ENCODE peak calls at places on chromosomes 4 and X, in eight cellular contexts. One of them, this sample, is unnamed.

GRCh38 chr4:74453037-74453635 is 8.2 kb downstream of the AREG start:
- DNase-seq in GM23338: no peak
- DNase-seq in PC-3: no peak
- DNase-seq in endothelial cell of umbilical vein: no peak
- DNase-seq in mesenchymal stem cell: no peak
- DNase-seq in neural progenitor cell: no peak
- DNase-seq in mammary epithelial cell: no peak
- DNase-seq in K562: peak
- DNase-seq in this sample: no peak

GRCh38 chr4:94880976-94881375 is 123.2 kb downstream of the BMPR1B start:
- DNase-seq in endothelial cell of umbilical vein: no peak
- DNase-seq in GM23338: no peak
- DNase-seq in mammary epithelial cell: no peak
- DNase-seq in K562: no peak
- DNase-seq in neural progenitor cell: no peak
- DNase-seq in mesenchymal stem cell: peak
- DNase-seq in PC-3: no peak
- DNase-seq in this sample: peak

GRCh38 chr4:147760176-147760575 is 28.3 kb downstream of the ARHGAP10 start:
- DNase-seq in neural progenitor cell: no peak
- DNase-seq in PC-3: peak
- DNase-seq in GM23338: no peak
- DNase-seq in K562: no peak
- DNase-seq in mammary epithelial cell: no peak
- DNase-seq in mesenchymal stem cell: no peak
- DNase-seq in endothelial cell of umbilical vein: no peak
- DNase-seq in this sample: no peak

GRCh38 chr4:118849867-118850812 is 14.2 kb upstream of the SEC24D start:
- DNase-seq in K562: no peak
- DNase-seq in endothelial cell of umbilical vein: peak
- DNase-seq in neural progenitor cell: no peak
- DNase-seq in mammary epithelial cell: peak
- DNase-seq in mesenchymal stem cell: peak
- DNase-seq in PC-3: peak
- DNase-seq in GM23338: peak
- DNase-seq in this sample: no peak

GRCh38 chr4:118730683-118731082 is 45.5 kb downstream of the METTL14 start:
- DNase-seq in PC-3: no peak
- DNase-seq in mammary epithelial cell: no peak
- DNase-seq in GM23338: no peak
- DNase-seq in neural progenitor cell: no peak
- DNase-seq in endothelial cell of umbilical vein: no peak
- DNase-seq in mesenchymal stem cell: peak
- DNase-seq in K562: no peak
- DNase-seq in this sample: no peak

GRCh38 chr4:139525414-139525813 is 30.6 kb downstream of the SETD7 start:
- DNase-seq in PC-3: no peak
- DNase-seq in K562: no peak
- DNase-seq in neural progenitor cell: no peak
- DNase-seq in endothelial cell of umbilical vein: no peak
- DNase-seq in mesenchymal stem cell: no peak
- DNase-seq in mammary epithelial cell: no peak
- DNase-seq in GM23338: no peak
- DNase-seq in this sample: no peak

GRCh38 chr4:89221175-89221867 is 86.3 kb downstream of the GPRIN3 start:
- DNase-seq in GM23338: no peak
- DNase-seq in mesenchymal stem cell: peak
- DNase-seq in mammary epithelial cell: no peak
- DNase-seq in neural progenitor cell: no peak
- DNase-seq in endothelial cell of umbilical vein: no peak
- DNase-seq in K562: no peak
- DNase-seq in PC-3: no peak
- DNase-seq in this sample: peak

GRCh38 chr4:46441116-46441859 is 51.4 kb upstream of the GABRA2 start:
- DNase-seq in K562: no peak
- DNase-seq in mammary epithelial cell: peak
- DNase-seq in mesenchymal stem cell: peak
- DNase-seq in GM23338: no peak
- DNase-seq in endothelial cell of umbilical vein: no peak
- DNase-seq in PC-3: no peak
- DNase-seq in neural progenitor cell: no peak
- DNase-seq in this sample: peak

GRCh38 chr4:16125571-16126445 is 42.0 kb upstream of the PROM1 start:
- DNase-seq in GM23338: peak
- DNase-seq in mammary epithelial cell: no peak
- DNase-seq in mesenchymal stem cell: no peak
- DNase-seq in K562: no peak
- DNase-seq in neural progenitor cell: no peak
- DNase-seq in PC-3: no peak
- DNase-seq in endothelial cell of umbilical vein: no peak
- DNase-seq in this sample: no peak

GRCh38 chr4:78937837-78938236 is 1.4 kb downstream of the PAQR3 start:
- DNase-seq in PC-3: peak
- DNase-seq in mammary epithelial cell: peak
- DNase-seq in neural progenitor cell: no peak
- DNase-seq in K562: no peak
- DNase-seq in GM23338: no peak
- DNase-seq in mesenchymal stem cell: peak
- DNase-seq in endothelial cell of umbilical vein: no peak
- DNase-seq in this sample: no peak

GRCh38 chrX:78545233-78545632 is 113.9 kb downstream of the RTL3 start:
- DNase-seq in GM23338: no peak
- DNase-seq in neural progenitor cell: no peak
- DNase-seq in endothelial cell of umbilical vein: no peak
- DNase-seq in PC-3: peak
- DNase-seq in mesenchymal stem cell: no peak
- DNase-seq in mammary epithelial cell: no peak
- DNase-seq in K562: no peak
- DNase-seq in this sample: no peak

GRCh38 chrX:145865082-145865481 is 47.5 kb downstream of the SLITRK2 start:
- DNase-seq in K562: no peak
- DNase-seq in mesenchymal stem cell: no peak
- DNase-seq in mammary epithelial cell: no peak
- DNase-seq in PC-3: no peak
- DNase-seq in endothelial cell of umbilical vein: no peak
- DNase-seq in neural progenitor cell: no peak
- DNase-seq in GM23338: no peak
- DNase-seq in this sample: no peak

GRCh38 chrX:9369802-9370291 is 95.0 kb upstream of the TBL1X start:
- DNase-seq in K562: no peak
- DNase-seq in mesenchymal stem cell: no peak
- DNase-seq in neural progenitor cell: no peak
- DNase-seq in PC-3: no peak
- DNase-seq in endothelial cell of umbilical vein: no peak
- DNase-seq in mammary epithelial cell: no peak
- DNase-seq in GM23338: no peak
- DNase-seq in this sample: peak

GRCh38 chrX:132041016-132041415 is 17.9 kb downstream of the STK26 start:
- DNase-seq in mammary epithelial cell: peak
- DNase-seq in PC-3: peak
- DNase-seq in K562: no peak
- DNase-seq in mesenchymal stem cell: peak
- DNase-seq in neural progenitor cell: peak
- DNase-seq in endothelial cell of umbilical vein: peak
- DNase-seq in GM23338: peak
- DNase-seq in this sample: no peak

GRCh38 chr4:37562592-37562991 is 123.6 kb downstream of the RELL1 start:
- DNase-seq in mesenchymal stem cell: no peak
- DNase-seq in K562: no peak
- DNase-seq in mammary epithelial cell: peak
- DNase-seq in PC-3: peak
- DNase-seq in GM23338: no peak
- DNase-seq in neural progenitor cell: no peak
- DNase-seq in endothelial cell of umbilical vein: no peak
- DNase-seq in this sample: peak

GRCh38 chr4:149531861-149532260 is 283.8 kb downstream of the IQCM start:
- DNase-seq in endothelial cell of umbilical vein: no peak
- DNase-seq in K562: no peak
- DNase-seq in neural progenitor cell: no peak
- DNase-seq in mesenchymal stem cell: peak
- DNase-seq in GM23338: no peak
- DNase-seq in mammary epithelial cell: no peak
- DNase-seq in PC-3: peak
- DNase-seq in this sample: peak

GRCh38 chr4:57132746-57133142 is 22.6 kb upstream of the IGFBP7 start:
- DNase-seq in neural progenitor cell: no peak
- DNase-seq in PC-3: no peak
- DNase-seq in GM23338: no peak
- DNase-seq in endothelial cell of umbilical vein: peak
- DNase-seq in mesenchymal stem cell: no peak
- DNase-seq in K562: no peak
- DNase-seq in mammary epithelial cell: peak
- DNase-seq in this sample: no peak

GRCh38 chrX:7586126-7586525 is 256.8 kb upstream of the VCX start:
- DNase-seq in GM23338: peak
- DNase-seq in PC-3: peak
- DNase-seq in endothelial cell of umbilical vein: no peak
- DNase-seq in mesenchymal stem cell: peak
- DNase-seq in neural progenitor cell: peak
- DNase-seq in mammary epithelial cell: peak
- DNase-seq in K562: no peak
- DNase-seq in this sample: peak

GRCh38 chr4:18366762-18367358 is 345.3 kb upstream of the LCORL start:
- DNase-seq in mesenchymal stem cell: peak
- DNase-seq in mammary epithelial cell: peak
- DNase-seq in endothelial cell of umbilical vein: peak
- DNase-seq in neural progenitor cell: peak
- DNase-seq in PC-3: peak
- DNase-seq in K562: no peak
- DNase-seq in GM23338: peak
- DNase-seq in this sample: peak

GRCh38 chr4:153318696-153319320 is 25.7 kb upstream of the MND1 start:
- DNase-seq in neural progenitor cell: peak
- DNase-seq in K562: peak
- DNase-seq in endothelial cell of umbilical vein: peak
- DNase-seq in GM23338: peak
- DNase-seq in PC-3: peak
- DNase-seq in mammary epithelial cell: peak
- DNase-seq in mesenchymal stem cell: peak
- DNase-seq in this sample: peak

GRCh38 chrX:16743604-16744325 is 24.4 kb downstream of the SYAP1 start:
- DNase-seq in neural progenitor cell: no peak
- DNase-seq in mammary epithelial cell: peak
- DNase-seq in K562: no peak
- DNase-seq in PC-3: peak
- DNase-seq in endothelial cell of umbilical vein: no peak
- DNase-seq in GM23338: no peak
- DNase-seq in mesenchymal stem cell: peak
- DNase-seq in this sample: peak

GRCh38 chr4:47662975-47663374 is 174.9 kb downstream of the CORIN start:
- DNase-seq in GM23338: peak
- DNase-seq in K562: peak
- DNase-seq in neural progenitor cell: peak
- DNase-seq in PC-3: peak
- DNase-seq in mesenchymal stem cell: no peak
- DNase-seq in endothelial cell of umbilical vein: no peak
- DNase-seq in mammary epithelial cell: no peak
- DNase-seq in this sample: no peak

GRCh38 chr4:27490315-27490714 is 629.7 kb downstream of the STIM2 start:
- DNase-seq in K562: no peak
- DNase-seq in PC-3: no peak
- DNase-seq in mammary epithelial cell: no peak
- DNase-seq in neural progenitor cell: peak
- DNase-seq in GM23338: no peak
- DNase-seq in mesenchymal stem cell: no peak
- DNase-seq in endothelial cell of umbilical vein: no peak
- DNase-seq in this sample: no peak

GRCh38 chr4:55345980-55346850 is at the start of gene SRD5A3:
- DNase-seq in mammary epithelial cell: peak
- DNase-seq in endothelial cell of umbilical vein: peak
- DNase-seq in mesenchymal stem cell: peak
- DNase-seq in neural progenitor cell: peak
- DNase-seq in K562: peak
- DNase-seq in GM23338: peak
- DNase-seq in PC-3: peak
- DNase-seq in this sample: peak
- H2AFZ ChIP-seq in mammary epithelial cell: peak
- H2AFZ ChIP-seq in endothelial cell of umbilical vein: peak
- H2AFZ ChIP-seq in mesenchymal stem cell: peak
- H2AFZ ChIP-seq in neural progenitor cell: peak
- H2AFZ ChIP-seq in K562: peak
- H2AFZ ChIP-seq in GM23338: peak
- H2AFZ ChIP-seq in PC-3: peak
- H2AFZ ChIP-seq in this sample: peak

GRCh38 chr4:1971456-1972200 is 37.1 kb downstream of the NELFA start:
- DNase-seq in K562: no peak
- DNase-seq in endothelial cell of umbilical vein: no peak
- DNase-seq in mesenchymal stem cell: no peak
- DNase-seq in mammary epithelial cell: no peak
- DNase-seq in neural progenitor cell: no peak
- DNase-seq in GM23338: no peak
- DNase-seq in PC-3: no peak
- DNase-seq in this sample: no peak
- H3K27ac ChIP-seq in K562: no peak
- H3K27ac ChIP-seq in endothelial cell of umbilical vein: no peak
- H3K27ac ChIP-seq in mesenchymal stem cell: no peak
- H3K27ac ChIP-seq in mammary epithelial cell: no peak
- H3K27ac ChIP-seq in neural progenitor cell: no peak
- H3K27ac ChIP-seq in GM23338: no peak
- H3K27ac ChIP-seq in PC-3: no peak
- H3K27ac ChIP-seq in this sample: no peak

GRCh38 chrX:22135171-22135711 is 103.1 kb downstream of the PHEX start:
- DNase-seq in mammary epithelial cell: peak
- DNase-seq in PC-3: peak
- DNase-seq in endothelial cell of umbilical vein: peak
- DNase-seq in mesenchymal stem cell: peak
- DNase-seq in neural progenitor cell: no peak
- DNase-seq in K562: no peak
- DNase-seq in GM23338: no peak
- DNase-seq in this sample: peak

GRCh38 chrX:22136711-22137110 is 104.6 kb downstream of the PHEX start:
- DNase-seq in GM23338: no peak
- DNase-seq in endothelial cell of umbilical vein: no peak
- DNase-seq in neural progenitor cell: no peak
- DNase-seq in mammary epithelial cell: no peak
- DNase-seq in PC-3: no peak
- DNase-seq in K562: no peak
- DNase-seq in mesenchymal stem cell: peak
- DNase-seq in this sample: no peak

GRCh38 chrX:22135994-22136684 is 104.0 kb downstream of the PHEX start:
- DNase-seq in mesenchymal stem cell: peak
- DNase-seq in mammary epithelial cell: peak
- DNase-seq in GM23338: peak
- DNase-seq in endothelial cell of umbilical vein: peak
- DNase-seq in K562: peak
- DNase-seq in neural progenitor cell: peak
- DNase-seq in PC-3: peak
- DNase-seq in this sample: peak

GRCh38 chrX:22128961-22129360 is 96.8 kb downstream of the PHEX start:
- DNase-seq in mesenchymal stem cell: no peak
- DNase-seq in neural progenitor cell: no peak
- DNase-seq in K562: no peak
- DNase-seq in GM23338: no peak
- DNase-seq in mammary epithelial cell: peak
- DNase-seq in endothelial cell of umbilical vein: no peak
- DNase-seq in PC-3: peak
- DNase-seq in this sample: no peak

GRCh38 chrX:22134681-22135080 is 102.6 kb downstream of the PHEX start:
- DNase-seq in neural progenitor cell: no peak
- DNase-seq in PC-3: peak
- DNase-seq in endothelial cell of umbilical vein: peak
- DNase-seq in GM23338: no peak
- DNase-seq in mesenchymal stem cell: peak
- DNase-seq in mammary epithelial cell: peak
- DNase-seq in K562: no peak
- DNase-seq in this sample: peak
- H2AFZ ChIP-seq in neural progenitor cell: no peak
- H2AFZ ChIP-seq in PC-3: peak
- H2AFZ ChIP-seq in endothelial cell of umbilical vein: no peak
- H2AFZ ChIP-seq in GM23338: no peak
- H2AFZ ChIP-seq in mesenchymal stem cell: no peak
- H2AFZ ChIP-seq in mammary epithelial cell: peak
- H2AFZ ChIP-seq in K562: no peak
- H2AFZ ChIP-seq in this sample: no peak

GRCh38 chr4:75698162-75698962 is 25.2 kb upstream of the G3BP2 start:
- DNase-seq in K562: no peak
- DNase-seq in mammary epithelial cell: no peak
- DNase-seq in GM23338: peak
- DNase-seq in mesenchymal stem cell: no peak
- DNase-seq in endothelial cell of umbilical vein: no peak
- DNase-seq in PC-3: no peak
- DNase-seq in neural progenitor cell: no peak
- DNase-seq in this sample: no peak
- H3K27ac ChIP-seq in K562: peak
- H3K27ac ChIP-seq in mammary epithelial cell: no peak
- H3K27ac ChIP-seq in GM23338: peak
- H3K27ac ChIP-seq in mesenchymal stem cell: no peak
- H3K27ac ChIP-seq in endothelial cell of umbilical vein: no peak
- H3K27ac ChIP-seq in PC-3: no peak
- H3K27ac ChIP-seq in neural progenitor cell: no peak
- H3K27ac ChIP-seq in this sample: no peak